ENCODE peak calls at places on chromosome 6, in four cellular contexts. X is substantia nigra, Q is NAMALWA, E is NCI-H460. O is an unnamed sample.

GRCh38 chr6:113281014-113281810 is 575.9 kb upstream of the MARCKS start:
- DNase-seq in X (no peak), Q (no peak), E (peak; percentile 5), O (no peak)

GRCh38 chr6:138652824-138653223 is 120.7 kb upstream of the CCDC28A start:
- DNase-seq in X (no peak), Q (no peak), E (no peak), O (no peak)

GRCh38 chr6:118565317-118565960 is 17.3 kb downstream of the PLN start:
- DNase-seq in X (no peak), Q (peak; percentile 79), E (peak; percentile 26), O (no peak)

GRCh38 chr6:85402071-85402470 is 47.8 kb upstream of the NT5E start:
- DNase-seq in X (no peak), Q (no peak), E (no peak), O (no peak)

GRCh38 chr6:38187688-38188590 is 368.4 kb downstream of the ZFAND3 start:
- DNase-seq in X (no peak), Q (no peak), E (no peak), O (no peak)

GRCh38 chr6:34441526-34441925 is 15.7 kb upstream of the RPS10 start:
- DNase-seq in X (no peak), Q (peak; percentile 42), E (no peak), O (no peak)

GRCh38 chr6:93886416-93886815 is 467.1 kb upstream of the EPHA7 start:
- DNase-seq in X (no peak), Q (no peak), E (no peak), O (no peak)

GRCh38 chr6:118735320-118735719 is 83.9 kb upstream of the CEP85L start:
- DNase-seq in X (no peak), Q (peak; percentile 51), E (peak; percentile 18), O (no peak)

GRCh38 chr6:66949191-66949661 is 1242.2 kb upstream of the EYS start:
- DNase-seq in X (no peak), Q (no peak), E (no peak), O (no peak)

GRCh38 chr6:5063617-5064016 is 21.5 kb upstream of the PPP1R3G start:
- DNase-seq in X (no peak), Q (no peak), E (no peak), O (no peak)

GRCh38 chr6:128397996-128398395 is 122.4 kb downstream of the PTPRK start:
- DNase-seq in X (no peak), Q (no peak), E (no peak), O (no peak)

O was measured in HAP-1.